ENCODE peak calls at places on chromosomes 1 and 21, in ten cellular contexts. F, L, X, O, U, S, N, J, W and A are unnamed samples.

GRCh38 chr1:119463569-119463968 is 43.4 kb upstream of the HSD3B1 start:
- DNase-seq in F (no peak), L (no peak), X (no peak), O (no peak), U (no peak), S (no peak), N (no peak), J (no peak), W (no peak), A (no peak)

GRCh38 chr1:39105061-39105840 is 79.1 kb downstream of the NDUFS5 start:
- DNase-seq in F (peak), L (peak), X (no peak), O (no peak), U (peak), S (peak), N (peak), J (peak), W (peak), A (peak)

GRCh38 chr1:245682638-245683376 is 528.0 kb downstream of the KIF26B start:
- DNase-seq in F (peak), L (no peak), X (no peak), O (no peak), U (no peak), S (no peak), N (no peak), J (peak), W (no peak), A (no peak)

GRCh38 chr1:26025060-26025459 is 3.5 kb downstream of the EXTL1 start:
- DNase-seq in F (no peak), L (no peak), X (no peak), O (no peak), U (no peak), S (no peak), N (no peak), J (no peak), W (no peak), A (no peak)

GRCh38 chr1:29249170-29249691 is 12.9 kb downstream of the PTPRU start:
- DNase-seq in F (peak), L (no peak), X (no peak), O (no peak), U (no peak), S (peak), N (no peak), J (no peak), W (peak), A (no peak)

GRCh38 chr21:40556442-40556968 is 290.5 kb downstream of the DSCAM start:
- DNase-seq in F (no peak), L (no peak), X (no peak), O (no peak), U (no peak), S (no peak), N (no peak), J (no peak), W (no peak), A (no peak)

GRCh38 chr1:205926213-205926612 is 17.0 kb downstream of the SLC26A9 start:
- DNase-seq in F (peak), L (no peak), X (no peak), O (no peak), U (no peak), S (no peak), N (no peak), J (no peak), W (no peak), A (no peak)

GRCh38 chr21:44820851-44821250 is 3.0 kb upstream of the SUMO3 start:
- DNase-seq in F (peak), L (no peak), X (no peak), O (no peak), U (no peak), S (no peak), N (no peak), J (no peak), W (no peak), A (no peak)

GRCh38 chr1:205456868-205457724 is 1.3 kb upstream of the BLACAT1 start:
- DNase-seq in F (no peak), L (no peak), X (no peak), O (no peak), U (no peak), S (peak), N (no peak), J (no peak), W (peak), A (no peak)

GRCh38 chr1:201258763-201259230 is 24.5 kb upstream of the PKP1 start:
- DNase-seq in F (no peak), L (no peak), X (no peak), O (no peak), U (no peak), S (no peak), N (no peak), J (no peak), W (no peak), A (no peak)

GRCh38 chr1:24481098-24481497 is 21.5 kb upstream of the RCAN3 start:
- DNase-seq in F (no peak), L (no peak), X (no peak), O (no peak), U (peak), S (peak), N (no peak), J (no peak), W (no peak), A (no peak)

GRCh38 chr1:21758614-21759013 is 24.3 kb downstream of the USP48 start:
- DNase-seq in F (no peak), L (no peak), X (no peak), O (no peak), U (no peak), S (no peak), N (no peak), J (no peak), W (no peak), A (no peak)

GRCh38 chr1:208174736-208175507 is 69.3 kb downstream of the PLXNA2 start:
- DNase-seq in F (no peak), L (no peak), X (no peak), O (no peak), U (no peak), S (peak), N (peak), J (no peak), W (no peak), A (no peak)

GRCh38 chr1:155030243-155030795 is 3.3 kb downstream of the DCST2 start:
- DNase-seq in F (no peak), L (no peak), X (no peak), O (no peak), U (no peak), S (no peak), N (no peak), J (no peak), W (no peak), A (no peak)

GRCh38 chr1:27332536-27333281 is 9.1 kb upstream of the SYTL1 start:
- DNase-seq in F (peak), L (no peak), X (no peak), O (no peak), U (peak), S (peak), N (no peak), J (no peak), W (peak), A (no peak)

GRCh38 chr1:66438062-66438970 is 95.6 kb upstream of the SGIP1 start:
- DNase-seq in F (no peak), L (no peak), X (no peak), O (no peak), U (no peak), S (no peak), N (no peak), J (no peak), W (no peak), A (peak)

GRCh38 chr21:45064618-45065399 is 9.6 kb upstream of the ADARB1 start:
- DNase-seq in F (peak), L (no peak), X (no peak), O (no peak), U (no peak), S (peak), N (no peak), J (no peak), W (no peak), A (no peak)

GRCh38 chr1:116853680-116854191 is 56.0 kb upstream of the PTGFRN start:
- DNase-seq in F (peak), L (no peak), X (peak), O (peak), U (no peak), S (peak), N (peak), J (no peak), W (peak), A (peak)

GRCh38 chr1:198167436-198167934 is 10.7 kb downstream of the NEK7 start:
- DNase-seq in F (no peak), L (peak), X (no peak), O (no peak), U (peak), S (no peak), N (peak), J (peak), W (no peak), A (peak)

GRCh38 chr1:77322061-77322900 is 40.5 kb downstream of the AK5 start:
- DNase-seq in F (peak), L (no peak), X (peak), O (peak), U (no peak), S (peak), N (no peak), J (no peak), W (no peak), A (peak)

GRCh38 chr1:166925791-166926483 is 49.4 kb downstream of the ILDR2 start:
- DNase-seq in F (no peak), L (no peak), X (peak), O (no peak), U (no peak), S (peak), N (no peak), J (no peak), W (peak), A (peak)

GRCh38 chr1:171509191-171509590 is 23.9 kb downstream of the PRRC2C start:
- DNase-seq in F (no peak), L (no peak), X (no peak), O (no peak), U (no peak), S (peak), N (no peak), J (no peak), W (no peak), A (no peak)

GRCh38 chr21:34031835-34032370 is 41.5 kb upstream of the MRPS6 start:
- DNase-seq in F (no peak), L (no peak), X (no peak), O (no peak), U (no peak), S (no peak), N (peak), J (no peak), W (no peak), A (no peak)

GRCh38 chr21:39681257-39681656 is 63.7 kb upstream of the IGSF5 start:
- DNase-seq in F (peak), L (no peak), X (peak), O (no peak), U (no peak), S (no peak), N (no peak), J (no peak), W (no peak), A (no peak)

GRCh38 chr1:5010656-5011055 is 356.2 kb downstream of the AJAP1 start:
- DNase-seq in F (no peak), L (no peak), X (no peak), O (no peak), U (no peak), S (no peak), N (no peak), J (no peak), W (no peak), A (no peak)

GRCh38 chr1:162422662-162423375 is 10.9 kb upstream of the SH2D1B start:
- DNase-seq in F (no peak), L (peak), X (no peak), O (no peak), U (no peak), S (no peak), N (no peak), J (no peak), W (no peak), A (no peak)

GRCh38 chr1:153032677-153033308 is 1.8 kb downstream of the SPRR1B start:
- DNase-seq in F (peak), L (no peak), X (peak), O (peak), U (no peak), S (peak), N (no peak), J (no peak), W (peak), A (peak)

GRCh38 chr1:5373281-5373680 is 618.9 kb downstream of the NPHP4 start:
- DNase-seq in F (no peak), L (no peak), X (no peak), O (no peak), U (no peak), S (no peak), N (no peak), J (no peak), W (no peak), A (no peak)

GRCh38 chr21:34952701-34953100 is 96.4 kb downstream of the RUNX1 start:
- DNase-seq in F (no peak), L (no peak), X (no peak), O (no peak), U (no peak), S (no peak), N (no peak), J (no peak), W (no peak), A (no peak)

GRCh38 chr1:160096491-160097116 is 1.8 kb downstream of the IGSF8 start:
- DNase-seq in F (peak), L (no peak), X (peak), O (no peak), U (no peak), S (peak), N (peak), J (no peak), W (no peak), A (peak)

GRCh38 chr21:26850116-26850643 is 5.0 kb upstream of the ADAMTS1 start:
- DNase-seq in F (peak), L (no peak), X (no peak), O (no peak), U (peak), S (peak), N (peak), J (no peak), W (peak), A (peak)
- H3K4me3 ChIP-seq in F (no peak), L (no peak), X (no peak), O (no peak), U (no peak), S (no peak), N (no peak), J (peak), W (no peak), A (no peak)

GRCh38 chr1:110390096-110390495 is 730 bp downstream of the SLC16A4 start:
- DNase-seq in F (peak), L (no peak), X (peak), O (no peak), U (no peak), S (peak), N (peak), J (peak), W (peak), A (no peak)
- H3K4me3 ChIP-seq in F (peak), L (no peak), X (peak), O (no peak), U (no peak), S (no peak), N (no peak), J (peak), W (no peak), A (no peak)

DNA sequence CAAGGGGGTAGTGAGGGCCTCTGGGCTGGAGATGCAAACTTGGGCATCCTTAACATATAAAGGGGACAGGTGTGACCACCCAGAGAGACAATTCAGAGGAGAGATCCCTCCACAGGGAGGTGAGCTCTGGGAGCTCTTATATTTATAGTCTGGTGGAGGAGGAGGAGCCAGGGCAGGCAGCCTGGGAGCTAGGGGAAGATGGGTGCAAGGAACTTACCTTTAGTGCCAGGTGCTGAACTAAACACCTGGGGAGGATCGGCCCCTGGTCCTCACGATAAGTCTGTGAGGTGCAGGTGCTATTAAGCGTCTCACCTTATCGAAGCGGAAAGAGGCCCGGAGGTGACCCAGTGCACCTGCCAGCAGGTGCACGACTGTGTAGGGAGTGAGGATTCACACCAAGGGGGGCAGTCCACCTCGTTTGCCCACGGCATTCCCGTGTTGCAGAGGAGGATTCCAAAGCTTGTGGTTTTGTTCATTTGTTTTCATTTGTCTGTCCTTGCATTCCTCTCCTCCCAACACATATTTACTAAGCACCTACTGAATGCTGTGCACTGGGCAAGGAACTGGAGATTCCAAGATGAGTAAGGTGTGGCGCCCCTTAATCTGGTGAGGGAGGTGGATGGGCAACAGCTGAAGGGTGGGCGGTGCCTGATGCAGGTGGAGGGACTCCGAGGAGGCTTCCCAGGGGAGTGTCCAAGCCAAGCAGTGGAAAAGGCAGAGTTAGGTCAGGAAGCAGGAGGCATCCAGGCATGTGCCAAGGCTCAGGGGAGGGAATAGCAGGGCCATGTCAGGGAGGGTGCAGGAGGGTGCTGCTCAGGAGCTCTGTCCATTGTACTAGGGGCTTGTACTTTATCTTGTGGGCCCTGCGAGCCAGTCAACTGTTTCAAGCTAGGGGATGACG is 11.4 kb downstream of the ARHGEF10L start:
- DNase-seq in F (no peak), L (no peak), X (no peak), O (no peak), U (no peak), S (no peak), N (peak), J (no peak), W (no peak), A (peak)
- H3K4me3 ChIP-seq in F (no peak), L (no peak), X (no peak), O (no peak), U (no peak), S (no peak), N (no peak), J (no peak), W (no peak), A (peak)

DNA sequence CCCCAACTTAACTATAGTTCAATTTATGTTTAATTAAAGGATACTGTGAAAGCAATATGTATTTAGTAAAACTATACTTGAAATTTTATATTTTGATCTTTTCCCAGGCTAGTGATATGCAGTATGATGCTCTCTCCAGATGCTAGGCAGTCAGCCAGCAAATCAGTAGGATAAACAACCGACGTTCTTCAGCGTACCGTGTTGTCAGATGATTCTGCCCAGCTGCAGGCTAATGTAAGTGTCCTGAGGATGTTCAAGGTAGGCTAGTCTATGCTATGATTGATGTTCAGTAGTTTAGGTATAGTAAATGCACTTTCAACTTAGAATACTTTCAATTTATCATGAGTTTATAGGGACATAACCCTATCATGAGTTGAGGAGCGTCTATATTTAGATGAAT is 762.6 kb downstream of the MRPL39 start:
- DNase-seq in F (no peak), L (no peak), X (no peak), O (no peak), U (no peak), S (no peak), N (no peak), J (no peak), W (no peak), A (no peak)
- H3K4me3 ChIP-seq in F (no peak), L (no peak), X (no peak), O (no peak), U (no peak), S (no peak), N (no peak), J (no peak), W (no peak), A (no peak)

DNA sequence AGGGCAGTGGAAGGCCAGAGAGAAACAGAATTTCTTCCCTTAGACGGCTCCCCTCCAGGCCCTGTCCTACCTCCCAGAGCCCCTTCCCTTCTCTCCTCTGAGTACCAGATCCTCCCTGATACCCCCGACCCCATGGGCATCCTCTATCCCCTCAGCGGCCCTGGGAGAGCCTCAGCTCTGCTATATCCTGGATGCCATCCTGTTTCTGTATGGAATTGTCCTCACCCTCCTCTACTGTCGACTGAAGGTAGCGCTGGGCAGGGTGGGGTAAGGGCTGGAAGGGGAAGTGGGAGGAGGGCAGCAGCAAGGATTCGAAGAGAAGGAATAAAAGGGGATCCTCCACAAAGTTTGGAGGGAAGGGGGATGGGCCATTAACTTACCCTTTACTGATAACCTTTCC is 2.7 kb downstream of the FCER1G start:
- DNase-seq in F (no peak), L (no peak), X (no peak), O (no peak), U (no peak), S (no peak), N (no peak), J (no peak), W (no peak), A (no peak)
- H3K4me3 ChIP-seq in F (no peak), L (no peak), X (no peak), O (no peak), U (no peak), S (no peak), N (no peak), J (peak), W (no peak), A (no peak)

DNA sequence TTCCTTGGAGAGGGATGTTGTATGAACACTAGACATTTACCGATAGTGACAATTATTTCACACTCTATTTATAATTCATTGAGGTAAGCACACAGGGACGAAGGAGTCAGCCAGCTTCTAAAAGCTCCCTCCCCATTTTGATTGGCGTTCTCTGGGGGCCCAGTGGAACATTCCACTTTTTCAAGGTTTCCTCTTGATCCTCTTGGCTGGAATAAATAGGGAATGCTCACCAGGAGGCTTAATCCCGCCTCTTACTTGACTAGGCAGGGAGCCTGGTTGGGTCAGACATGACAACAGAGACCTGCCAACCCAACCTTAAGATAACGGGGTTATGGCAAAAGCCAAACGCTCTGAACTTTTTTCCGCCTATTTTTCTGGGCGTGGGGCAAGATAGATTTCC is 974 bp downstream of the ACTN2 start:
- DNase-seq in F (no peak), L (no peak), X (no peak), O (no peak), U (no peak), S (no peak), N (no peak), J (peak), W (peak), A (no peak)
- H3K4me3 ChIP-seq in F (no peak), L (no peak), X (peak), O (no peak), U (peak), S (no peak), N (no peak), J (peak), W (peak), A (no peak)

GRCh38 chr1:14923400-14924011 is 230.0 kb upstream of the TMEM51 start:
- DNase-seq in F (no peak), L (no peak), X (no peak), O (no peak), U (no peak), S (no peak), N (no peak), J (no peak), W (no peak), A (no peak)
- H3K4me3 ChIP-seq in F (peak), L (no peak), X (peak), O (peak), U (no peak), S (no peak), N (no peak), J (peak), W (peak), A (no peak)

GRCh38 chr1:47241114-47242113 is 9.4 kb upstream of the TAL1 start:
- DNase-seq in F (no peak), L (no peak), X (no peak), O (no peak), U (no peak), S (no peak), N (no peak), J (no peak), W (no peak), A (no peak)
- H3K4me3 ChIP-seq in F (no peak), L (no peak), X (no peak), O (no peak), U (no peak), S (no peak), N (no peak), J (no peak), W (no peak), A (no peak)